ENCODE peak calls at places on chromosomes 1 and 21, in four cellular contexts. W, N, U and P are unnamed samples.

GRCh38 chr1:60990719-60991100 is 91.7 kb upstream of the NFIA start:
- DNase-seq in W (no peak), N (no peak), U (peak; percentile 65), P (no peak)

GRCh38 chr1:186102559-186103148 is 272.4 kb downstream of the TPR start:
- DNase-seq in W (no peak), N (no peak), U (no peak), P (no peak)

GRCh38 chr1:190633488-190633887 is 155.8 kb upstream of the BRINP3 start:
- DNase-seq in W (no peak), N (no peak), U (no peak), P (no peak)

GRCh38 chr1:101587749-101588148 is 350.9 kb downstream of the S1PR1 start:
- DNase-seq in W (peak; percentile 25), N (no peak), U (no peak), P (no peak)

GRCh38 chr21:27268290-27268689 is 301.4 kb upstream of the ADAMTS5 start:
- DNase-seq in W (no peak), N (no peak), U (no peak), P (no peak)

GRCh38 chr21:43865471-43866181 is 603 bp downstream of the AGPAT3 start:
- DNase-seq in W (no peak), N (peak; percentile 82), U (peak; percentile 83), P (no peak)

GRCh38 chr1:151805066-151805820 is at the start of gene LINGO4:
- DNase-seq in W (no peak), N (no peak), U (peak; percentile 42), P (no peak)

GRCh38 chr1:47751188-47751587 is 246.0 kb downstream of the TRABD2B start:
- DNase-seq in W (no peak), N (no peak), U (no peak), P (no peak)

GRCh38 chr1:198121058-198121829 is 35.6 kb upstream of the NEK7 start:
- DNase-seq in W (no peak), N (peak; percentile 11), U (no peak), P (no peak)

GRCh38 chr1:38648417-38648816 is 211.2 kb downstream of the RRAGC start:
- DNase-seq in W (no peak), N (no peak), U (no peak), P (no peak)

GRCh38 chr1:64019818-64020217 is 183.6 kb upstream of the UBE2U start:
- DNase-seq in W (no peak), N (no peak), U (no peak), P (peak; percentile 3)

GRCh38 chr1:230174041-230174440 is 107.0 kb downstream of the GALNT2 start:
- DNase-seq in W (no peak), N (no peak), U (no peak), P (no peak)

GRCh38 chr21:23936224-23936623 is 1671.1 kb downstream of the MRPL39 start:
- DNase-seq in W (no peak), N (peak; percentile 13), U (peak; percentile 39), P (no peak)

GRCh38 chr1:95754412-95754811 is 520.4 kb downstream of the RWDD3 start:
- DNase-seq in W (no peak), N (no peak), U (no peak), P (no peak)

GRCh38 chr1:185733818-185734709 is at the start of gene HMCN1:
- DNase-seq in W (peak; percentile 4), N (peak; percentile 39), U (peak; percentile 59), P (no peak)

GRCh38 chr1:94864821-94865220 is 44.7 kb downstream of the SLC44A3 start:
- DNase-seq in W (no peak), N (no peak), U (no peak), P (no peak)

GRCh38 chr1:28122183-28122582 is 33.8 kb upstream of the EYA3 start:
- DNase-seq in W (no peak), N (no peak), U (no peak), P (no peak)

GRCh38 chr21:20997633-20998455 is at the start of gene NCAM2:
- DNase-seq in W (peak; percentile 9), N (peak; percentile 75), U (peak; percentile 93), P (no peak)

GRCh38 chr21:46500224-46500861 is 41.7 kb downstream of the DIP2A start:
- DNase-seq in W (peak; percentile 12), N (peak; percentile 42), U (no peak), P (no peak)

GRCh38 chr1:98402860-98403259 is 258.7 kb upstream of the SNX7 start:
- DNase-seq in W (no peak), N (no peak), U (no peak), P (no peak)

GRCh38 chr1:117838911-117839310 is 90.5 kb downstream of the GDAP2 start:
- DNase-seq in W (no peak), N (no peak), U (no peak), P (no peak)

GRCh38 chr1:11782127-11782708 is 20.2 kb downstream of the C1orf167 start:
- DNase-seq in W (no peak), N (no peak), U (no peak), P (no peak)

GRCh38 chr1:66291047-66291864 is 242.7 kb upstream of the SGIP1 start:
- DNase-seq in W (no peak), N (no peak), U (no peak), P (no peak)

GRCh38 chr1:54122131-54122751 is 30.6 kb downstream of the CDCP2 start:
- DNase-seq in W (no peak), N (peak; percentile 47), U (no peak), P (no peak)

GRCh38 chr1:224569276-224569675 is 46.8 kb upstream of the CNIH3 start:
- DNase-seq in W (no peak), N (no peak), U (no peak), P (no peak)

GRCh38 chr1:235069171-235069570 is 59.5 kb downstream of the TOMM20 start:
- DNase-seq in W (no peak), N (no peak), U (no peak), P (no peak)

GRCh38 chr1:247528812-247529474 is 7.3 kb downstream of the OR2C3 start:
- DNase-seq in W (no peak), N (no peak), U (no peak), P (no peak)

GRCh38 chr21:28337319-28337718 is 655.4 kb downstream of the LTN1 start:
- DNase-seq in W (peak; percentile 37), N (no peak), U (peak; percentile 8), P (no peak)

DNA sequence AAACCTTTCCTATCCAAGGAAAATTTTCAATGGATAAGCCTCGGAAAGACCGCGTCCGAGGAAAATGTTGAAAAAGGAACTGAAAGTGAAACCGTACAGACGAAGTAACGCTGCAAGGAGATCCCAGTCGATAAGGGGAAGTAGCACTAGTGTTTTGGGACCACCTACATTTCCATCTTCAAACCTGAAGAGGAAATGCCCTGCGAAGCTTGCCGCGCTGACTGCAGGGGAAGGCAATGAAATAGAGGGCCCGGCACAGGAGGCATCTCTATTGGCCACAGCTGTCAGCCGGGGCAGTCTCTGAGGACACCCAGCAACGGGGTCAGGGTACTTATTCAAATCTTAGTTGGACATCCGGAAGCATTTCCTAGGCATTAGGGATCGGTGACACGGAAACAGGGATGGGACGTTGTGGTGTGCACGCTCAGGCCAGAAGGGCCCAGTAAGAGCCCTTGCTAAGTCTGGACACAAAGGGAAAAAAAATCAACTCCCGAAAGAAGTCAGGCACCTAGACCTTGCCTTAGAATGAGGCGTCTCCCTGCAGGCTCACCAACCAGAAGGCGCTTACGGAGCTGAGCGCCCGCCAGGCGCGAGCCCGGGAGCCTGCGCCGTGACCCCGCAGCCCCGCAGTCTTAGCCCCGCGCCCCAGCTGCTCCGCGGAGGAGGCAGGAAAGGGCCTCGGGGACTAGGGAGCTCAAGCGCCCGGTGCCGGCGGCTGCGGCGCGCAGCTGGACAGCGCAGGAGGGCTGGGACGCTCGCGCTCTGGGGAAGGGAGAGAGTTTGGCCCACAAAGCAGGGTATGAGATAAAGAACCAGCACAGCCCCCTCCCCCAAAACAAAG is 649 bp downstream of the USF1 start:
- DNase-seq in W (peak; percentile 79), N (peak; percentile 73), U (peak; percentile 79), P (peak; percentile 73)
- TF ChIP-seq REST in W (no peak), N (peak; percentile 72), U (peak; percentile 22), P (no peak)

DNA sequence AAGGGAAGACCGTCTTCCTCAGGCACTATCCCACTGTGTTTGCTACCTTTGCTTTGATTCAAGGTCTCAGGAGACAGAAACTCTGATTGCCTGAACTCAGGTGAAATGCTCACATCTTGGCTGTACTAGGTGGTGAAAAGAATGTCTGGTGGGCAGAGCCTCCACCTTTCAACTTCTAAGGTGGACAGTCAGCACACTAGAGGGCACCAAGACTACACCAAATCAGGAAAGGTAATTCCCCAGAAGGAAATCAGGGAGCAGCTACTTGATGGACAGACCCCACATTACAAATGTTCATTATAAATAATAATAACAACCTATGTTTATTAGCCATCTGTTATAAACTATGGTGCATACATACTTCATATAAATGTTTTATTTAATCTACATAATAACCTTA is 220.9 kb downstream of the ATG4C start:
- DNase-seq in W (peak; percentile 3), N (no peak), U (peak; percentile 37), P (no peak)
- TF ChIP-seq MXI1 in W (no peak), N (no peak), U (no peak), P (no peak)

DNA sequence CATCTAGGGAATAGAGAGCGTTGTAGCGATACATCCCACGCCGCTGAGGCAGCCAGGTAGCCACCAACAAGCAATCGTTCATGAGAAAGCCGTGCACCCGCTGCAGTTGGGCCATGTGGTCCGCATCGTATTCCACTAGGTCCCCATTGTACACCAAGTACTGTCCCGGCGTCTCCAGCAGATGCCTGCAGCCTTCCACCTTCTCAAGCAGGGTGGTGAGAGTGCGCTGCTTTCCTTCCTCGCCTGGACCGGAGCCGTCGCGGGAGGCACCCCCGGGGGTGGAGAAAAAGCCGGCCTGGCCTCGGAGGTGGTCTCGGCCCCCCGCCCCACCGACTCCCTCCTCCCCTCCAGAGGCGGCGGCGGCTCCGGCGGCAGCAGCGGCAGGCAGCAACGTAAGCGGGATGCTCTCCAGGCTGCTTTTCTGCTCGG is 595 bp downstream of the EXOC8 start:
- DNase-seq in W (no peak), N (peak; percentile 59), U (peak; percentile 65), P (no peak)
- TF ChIP-seq REST in W (no peak), N (no peak), U (no peak), P (no peak)

DNA sequence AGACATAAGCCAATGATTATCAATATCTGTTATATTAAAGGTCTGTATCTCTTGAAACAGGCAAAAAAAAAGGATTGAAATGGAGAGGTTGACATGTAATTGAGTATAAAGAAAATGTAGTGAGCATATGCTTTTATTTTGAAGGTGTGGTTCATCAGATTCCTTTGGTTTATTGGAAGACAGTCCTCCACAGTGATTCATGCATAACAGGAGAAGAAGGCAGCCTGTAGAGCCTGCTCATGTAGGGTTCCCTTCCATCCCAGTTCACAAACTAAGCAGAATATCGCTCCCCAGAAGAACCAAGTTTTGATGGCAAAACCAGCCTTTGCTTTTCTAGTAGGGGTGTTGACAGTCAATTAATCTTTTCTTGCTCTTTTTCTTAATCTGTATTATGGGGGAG is 1016.8 kb upstream of the ADGRL4 start:
- DNase-seq in W (no peak), N (no peak), U (no peak), P (no peak)
- TF ChIP-seq MXI1 in W (no peak), N (no peak), U (no peak), P (no peak)

GRCh38 chr1:200302893-200303250 is 107.0 kb downstream of the ZNF281 start:
- DNase-seq in W (no peak), N (no peak), U (peak; percentile 22), P (no peak)
- TF ChIP-seq REST in W (no peak), N (no peak), U (no peak), P (no peak)

DNA sequence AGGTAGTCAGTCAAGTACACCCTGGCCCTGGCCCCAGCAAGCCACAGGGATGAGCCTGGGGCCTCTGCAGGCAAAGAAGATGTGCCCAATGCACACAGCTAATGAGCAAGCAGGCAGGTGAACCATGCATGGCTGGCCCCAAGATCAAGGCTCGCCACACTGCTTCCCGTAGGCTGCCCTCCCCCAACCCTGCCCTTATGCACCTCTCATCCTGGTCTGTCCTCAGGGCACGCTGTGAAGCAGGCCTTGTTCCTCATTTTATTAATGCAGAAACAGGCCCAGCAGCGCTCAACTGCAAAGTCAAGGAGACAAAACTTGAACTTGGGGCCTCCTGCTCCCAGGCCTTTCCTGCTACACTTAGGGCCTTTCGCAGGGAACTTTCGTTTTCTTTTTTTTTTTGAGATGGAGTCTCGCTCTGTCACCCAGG is 35.6 kb upstream of the ID3 start:
- DNase-seq in W (peak; percentile 32), N (no peak), U (no peak), P (peak; percentile 78)
- TF ChIP-seq MXI1 in W (no peak), N (no peak), U (no peak), P (no peak)